ENCODE peak calls at places on chromosome 18, in nine cellular contexts. Q, J, Y, K, R, M, L, H and V are unnamed samples.

GRCh38 chr18:27094621-27095020 is 90.5 kb downstream of the CHST9 start:
- DNase-seq in M (no peak), R (no peak), H (peak), J (no peak), L (no peak), Q (no peak), K (no peak), Y (no peak), V (no peak)

GRCh38 chr18:57627488-57627887 is 5.9 kb upstream of the NARS1 start:
- DNase-seq in L (no peak), Q (no peak), J (no peak), M (no peak), H (no peak), K (peak), R (no peak), Y (no peak), V (no peak)

GRCh38 chr18:56869189-56869777 is 218.1 kb downstream of the WDR7 start:
- DNase-seq in L (no peak), M (no peak), R (peak), H (peak), Q (peak), Y (no peak), J (no peak), K (peak), V (peak)

GRCh38 chr18:22711381-22711717 is 221.8 kb upstream of the RBBP8 start:
- DNase-seq in H (peak), M (no peak), Q (no peak), J (no peak), K (no peak), L (no peak), Y (no peak), R (peak), V (no peak)

GRCh38 chr18:51399491-51400122 is 202.1 kb upstream of the MEX3C start:
- DNase-seq in L (no peak), K (no peak), J (no peak), M (no peak), H (no peak), Y (no peak), R (no peak), Q (no peak), V (no peak)

GRCh38 chr18:28571929-28572328 is 395.0 kb upstream of the CDH2 start:
- DNase-seq in H (no peak), J (no peak), M (no peak), K (no peak), L (no peak), R (no peak), Y (no peak), Q (no peak), V (no peak)

GRCh38 chr18:2826581-2826980 is 20.2 kb upstream of the EMILIN2 start:
- DNase-seq in Q (no peak), L (no peak), Y (no peak), H (no peak), R (no peak), M (peak), J (no peak), K (no peak), V (no peak)

GRCh38 chr18:79916546-79917350 is 34.7 kb downstream of the SLC66A2 start:
- DNase-seq in K (no peak), Y (no peak), L (peak), Q (no peak), R (no peak), M (no peak), J (peak), H (no peak), V (no peak)

GRCh38 chr18:43571078-43571689 is 293.9 kb upstream of the SYT4 start:
- DNase-seq in H (peak), K (peak), Q (no peak), L (no peak), J (no peak), Y (no peak), M (peak), R (peak), V (peak)

GRCh38 chr18:36492604-36493329 is 195.3 kb downstream of the FHOD3 start:
- DNase-seq in K (no peak), J (no peak), L (no peak), Y (no peak), M (no peak), R (no peak), H (no peak), Q (no peak), V (no peak)

GRCh38 chr18:54303408-54303807 is 34.1 kb downstream of the POLI start:
- DNase-seq in Y (no peak), R (no peak), J (no peak), L (no peak), H (no peak), Q (no peak), M (no peak), K (no peak), V (no peak)

GRCh38 chr18:27604583-27604982 is 419.5 kb upstream of the CHST9 start:
- DNase-seq in J (no peak), Y (no peak), L (no peak), K (peak), M (no peak), R (no peak), Q (no peak), H (no peak), V (no peak)

GRCh38 chr18:76984193-76985155 is 148.1 kb downstream of the MBP start:
- DNase-seq in Q (no peak), H (no peak), J (peak), R (no peak), Y (no peak), M (no peak), L (no peak), K (no peak), V (no peak)

GRCh38 chr18:50418650-50419049 is 43.8 kb downstream of the SKA1 start:
- DNase-seq in Y (no peak), M (no peak), R (no peak), Q (no peak), L (no peak), H (no peak), J (no peak), K (no peak), V (no peak)

GRCh38 chr18:49817947-49818346 is 4.6 kb upstream of the ACAA2 start:
- DNase-seq in Q (no peak), K (no peak), M (no peak), H (no peak), R (no peak), J (no peak), Y (no peak), L (peak), V (no peak)

GRCh38 chr18:75269140-75269676 is 58.6 kb downstream of the TSHZ1 start:
- DNase-seq in J (no peak), H (no peak), R (no peak), K (no peak), Y (no peak), M (no peak), L (no peak), Q (no peak), V (no peak)

GRCh38 chr18:46369323-46369722 is 265.1 kb downstream of the HAUS1 start:
- DNase-seq in Y (no peak), Q (no peak), R (no peak), M (no peak), H (no peak), K (no peak), J (no peak), L (no peak), V (no peak)

DNA sequence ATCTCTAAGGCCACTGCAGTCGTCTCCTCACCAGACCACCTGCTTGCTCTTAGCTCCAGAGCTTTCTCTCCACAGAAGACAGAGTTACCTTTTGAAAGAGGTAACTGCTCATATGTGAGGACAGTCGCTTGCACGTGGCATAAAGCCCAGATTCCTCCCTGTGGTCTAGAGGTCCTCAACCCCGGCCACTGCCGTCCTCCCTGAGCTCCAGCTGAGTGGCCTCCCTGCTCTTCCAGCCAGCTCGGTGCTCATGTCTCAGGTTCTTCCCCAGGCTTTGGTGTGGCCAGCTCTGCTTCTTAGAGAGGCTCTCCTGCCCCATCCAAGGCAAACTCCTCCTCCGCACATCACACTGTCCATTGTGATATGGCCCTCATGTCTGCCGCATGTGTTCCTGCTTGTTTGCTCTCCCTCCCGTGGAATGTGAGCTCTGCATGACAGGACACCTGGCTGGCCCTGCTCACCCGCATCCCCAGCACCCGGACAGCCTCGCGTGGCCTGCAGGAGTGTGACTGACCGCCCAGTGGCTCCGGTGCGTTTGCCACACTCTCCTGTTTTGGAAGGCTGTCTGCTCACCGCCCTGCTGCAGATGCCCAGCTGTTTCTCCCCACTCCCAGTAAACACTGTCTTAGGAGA is 91.5 kb upstream of the LDLRAD4 start:
- DNase-seq in Q (no peak), R (no peak), Y (peak), L (no peak), K (no peak), M (no peak), J (no peak), H (no peak), V (no peak)
- TF ChIP-seq POLR2A in Q (no peak), R (no peak), Y (no peak), L (no peak), K (no peak), M (no peak), J (no peak), H (no peak), V (no peak)

GRCh38 chr18:63317982-63318881 is 1.3 kb downstream of the BCL2 start:
- DNase-seq in J (peak), Q (no peak), K (no peak), M (peak), R (no peak), H (no peak), Y (peak), L (peak), V (peak)
- TF ChIP-seq POLR2A in J (no peak), Q (no peak), K (no peak), M (peak), R (no peak), H (no peak), Y (no peak), L (no peak), V (no peak)

GRCh38 chr18:9011431-9011830 is 91.1 kb upstream of the NDUFV2 start:
- DNase-seq in L (no peak), M (no peak), Y (no peak), H (no peak), J (no peak), R (no peak), Q (no peak), K (no peak), V (no peak)

GRCh38 chr18:9013926-9014373 is 88.5 kb upstream of the NDUFV2 start:
- DNase-seq in H (no peak), J (no peak), Q (no peak), R (no peak), L (no peak), M (no peak), K (no peak), Y (no peak), V (no peak)

GRCh38 chr18:9008203-9008708 is 94.2 kb upstream of the NDUFV2 start:
- DNase-seq in K (no peak), L (no peak), J (no peak), M (no peak), R (no peak), H (no peak), Y (no peak), Q (no peak), V (no peak)

GRCh38 chr18:9009703-9010488 is 92.6 kb upstream of the NDUFV2 start:
- DNase-seq in L (no peak), M (no peak), Y (no peak), H (no peak), J (no peak), K (no peak), R (no peak), Q (no peak), V (peak)

GRCh38 chr18:9008709-9009635 is 93.5 kb upstream of the NDUFV2 start:
- DNase-seq in Y (no peak), M (no peak), L (no peak), J (peak), Q (no peak), R (no peak), H (no peak), K (no peak), V (peak)
- TF ChIP-seq POLR2A in Y (no peak), M (no peak), L (no peak), J (no peak), Q (no peak), R (no peak), H (no peak), K (no peak), V (peak)

GRCh38 chr18:61724532-61724931 is 168.3 kb downstream of the RNF152 start:
- DNase-seq in L (no peak), M (no peak), H (no peak), Q (no peak), R (no peak), Y (no peak), K (no peak), J (no peak), V (no peak)

GRCh38 chr18:61718944-61719343 is 173.9 kb downstream of the RNF152 start:
- DNase-seq in K (no peak), J (no peak), H (no peak), L (no peak), M (no peak), Q (no peak), Y (no peak), R (no peak), V (no peak)

GRCh38 chr18:61720496-61720895 is 172.3 kb downstream of the RNF152 start:
- DNase-seq in K (no peak), L (no peak), H (no peak), Q (no peak), M (no peak), R (no peak), Y (no peak), J (no peak), V (no peak)

GRCh38 chr18:61722247-61722646 is 170.6 kb downstream of the RNF152 start:
- DNase-seq in H (no peak), K (no peak), J (no peak), R (no peak), M (no peak), L (no peak), Y (no peak), Q (no peak), V (no peak)

DNA sequence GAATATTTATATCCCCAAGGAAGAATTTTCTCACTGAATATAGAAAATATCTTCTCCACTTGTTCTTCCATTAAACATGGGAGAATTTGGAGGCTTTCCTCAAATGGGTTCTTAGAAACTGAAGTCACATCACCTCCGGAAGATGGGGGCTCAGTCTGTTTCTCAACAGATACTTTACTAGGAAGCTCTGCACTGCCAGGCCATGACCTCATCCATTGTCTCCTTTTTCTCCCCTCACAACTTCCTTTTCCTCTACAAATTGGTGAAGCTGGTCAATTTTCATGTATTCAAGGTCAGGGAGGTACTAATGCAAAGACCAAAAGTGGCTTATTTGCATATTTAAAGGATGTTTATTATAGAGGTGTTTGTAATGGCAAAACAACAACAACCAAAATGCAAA is 173.1 kb downstream of the RNF152 start:
- DNase-seq in H (no peak), Y (no peak), L (no peak), M (no peak), J (no peak), Q (no peak), R (no peak), K (no peak), V (no peak)
- TF ChIP-seq POLR2A in H (no peak), Y (no peak), L (no peak), M (no peak), J (no peak), Q (no peak), R (no peak), K (no peak), V (no peak)

GRCh38 chr18:47997338-47997780 is 66.9 kb upstream of the SMAD2 start:
- DNase-seq in M (no peak), R (peak), L (no peak), Q (no peak), Y (no peak), H (no peak), K (no peak), J (no peak), V (peak)

GRCh38 chr18:48002933-48003365 is 72.5 kb upstream of the SMAD2 start:
- DNase-seq in R (peak), M (no peak), K (peak), H (no peak), Y (no peak), Q (peak), J (no peak), L (peak), V (no peak)

GRCh38 chr18:48000701-48001100 is 70.2 kb upstream of the SMAD2 start:
- DNase-seq in M (no peak), L (no peak), J (no peak), R (no peak), K (no peak), Y (no peak), Q (no peak), H (no peak), V (no peak)

GRCh38 chr18:47996091-47996541 is 65.7 kb upstream of the SMAD2 start:
- DNase-seq in J (no peak), Y (no peak), K (no peak), H (no peak), R (no peak), L (no peak), M (no peak), Q (no peak), V (no peak)

DNA sequence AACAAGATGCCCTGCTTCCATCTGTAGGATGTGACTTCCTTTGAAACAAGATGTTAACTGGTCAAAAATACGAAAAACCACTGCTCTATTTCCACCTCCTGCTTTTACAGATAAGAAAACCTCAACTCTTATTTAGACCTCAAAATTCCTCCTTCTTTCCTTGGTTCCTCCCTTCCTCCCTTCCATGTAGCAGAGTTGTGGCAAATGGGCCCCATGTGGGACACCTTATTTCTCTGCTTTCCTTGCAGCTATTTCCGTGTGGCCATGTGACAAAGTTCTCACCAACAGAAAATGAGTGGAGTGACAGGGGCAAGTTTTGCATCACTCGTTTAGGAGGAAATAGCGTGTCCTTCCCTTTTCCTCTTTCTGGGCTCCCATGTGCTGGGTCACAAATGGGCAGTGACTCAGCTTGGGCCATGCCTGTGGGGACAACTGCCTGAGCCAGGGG is 69.4 kb upstream of the SMAD2 start:
- DNase-seq in Q (no peak), M (no peak), Y (no peak), H (no peak), R (no peak), K (no peak), L (no peak), J (no peak), V (no peak)
- TF ChIP-seq POLR2A in Q (no peak), M (no peak), Y (no peak), H (no peak), R (no peak), K (no peak), L (no peak), J (no peak), V (no peak)

DNA sequence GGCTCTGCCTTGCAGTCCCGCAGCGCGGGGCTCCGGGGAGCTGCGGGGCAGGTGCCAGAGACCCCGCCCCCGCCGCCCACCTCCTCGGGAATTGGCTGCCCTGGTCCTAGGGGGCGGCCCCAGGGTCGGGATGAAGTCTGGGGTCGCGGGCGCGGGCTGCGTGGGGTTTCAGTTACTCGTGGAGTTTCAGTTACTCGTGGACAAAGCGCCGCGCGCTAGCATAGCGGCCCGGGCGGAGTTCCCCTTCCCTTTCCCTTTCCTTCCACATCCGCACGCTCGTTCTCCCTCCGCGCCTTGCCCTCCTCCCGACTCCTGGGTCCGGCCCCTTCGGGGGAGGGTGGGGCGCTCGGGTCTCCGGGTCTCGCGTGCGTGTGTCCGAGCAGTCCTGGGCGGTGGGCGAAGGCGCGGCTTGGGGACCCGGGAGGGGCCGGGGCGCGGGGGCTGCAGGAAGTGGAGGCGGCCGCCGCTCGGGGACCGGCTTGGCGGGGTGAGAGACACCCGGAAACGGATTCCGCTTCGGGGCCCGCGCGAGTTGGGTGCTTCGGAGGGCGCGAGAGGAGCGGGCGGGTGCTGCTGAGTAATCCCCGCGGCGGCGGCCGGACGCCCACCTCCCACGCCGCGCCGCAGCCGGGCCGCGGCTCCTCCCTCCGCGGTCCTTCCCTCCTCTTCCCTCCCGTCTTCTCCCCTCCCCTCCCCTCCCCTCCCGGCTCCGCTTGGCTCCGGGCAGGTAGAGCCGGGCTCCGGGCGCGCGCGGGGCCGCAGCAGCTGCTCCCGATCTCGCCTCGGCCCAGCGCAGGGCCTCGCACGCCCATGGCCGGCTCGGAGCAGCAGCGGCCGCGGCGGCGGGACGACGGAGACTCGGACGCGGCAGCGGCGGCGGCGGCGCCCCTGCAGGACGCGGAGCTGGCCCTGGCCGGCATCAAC is at the start of gene TTC39C:
- DNase-seq in Y (peak), Q (peak), R (peak), H (no peak), L (peak), M (peak), K (peak), J (peak), V (peak)
- TF ChIP-seq POLR2A in Y (peak), Q (peak), R (peak), H (no peak), L (peak), M (peak), K (peak), J (no peak), V (no peak)